ENCODE peak calls at places on chromosomes 13 and 19, in four cellular contexts. One of them, this sample, is unnamed. For H3K4me1, the result is how much of the 10 kb centered on the place peaks cover.

GRCh38 chr19:19423322-19423721 is 17.8 kb downstream of the GATAD2A start:
- DNase-seq in SK-N-SH: no peak
- DNase-seq in Panc1: no peak
- DNase-seq in IMR-90: no peak
- DNase-seq in this sample: no peak

GRCh38 chr13:41678320-41678719 is 221.0 kb downstream of the RGCC start:
- DNase-seq in IMR-90: peak
- DNase-seq in SK-N-SH: no peak
- DNase-seq in Panc1: no peak
- DNase-seq in this sample: no peak

GRCh38 chr19:35990771-35991730 is 3.9 kb upstream of the SDHAF1 start:
- DNase-seq in SK-N-SH: no peak
- DNase-seq in Panc1: no peak
- DNase-seq in IMR-90: no peak
- DNase-seq in this sample: no peak

GRCh38 chr13:80751854-80752253 is 410.9 kb upstream of the SPRY2 start:
- DNase-seq in IMR-90: no peak
- DNase-seq in Panc1: no peak
- DNase-seq in SK-N-SH: no peak
- DNase-seq in this sample: no peak

GRCh38 chr13:95239293-95239692 is 62.0 kb downstream of the ABCC4 start:
- DNase-seq in Panc1: no peak
- DNase-seq in SK-N-SH: no peak
- DNase-seq in IMR-90: peak
- DNase-seq in this sample: no peak

GRCh38 chr13:33541962-33542308 is 256.4 kb upstream of the STARD13 start:
- DNase-seq in SK-N-SH: no peak
- DNase-seq in IMR-90: no peak
- DNase-seq in Panc1: no peak
- DNase-seq in this sample: no peak

GRCh38 chr13:73341748-73342147 is 282.9 kb downstream of the KLF5 start:
- DNase-seq in SK-N-SH: no peak
- DNase-seq in IMR-90: peak
- DNase-seq in Panc1: no peak
- DNase-seq in this sample: no peak

GRCh38 chr13:81017525-81018152 is 676.7 kb upstream of the SPRY2 start:
- DNase-seq in SK-N-SH: peak
- DNase-seq in IMR-90: peak
- DNase-seq in Panc1: no peak
- DNase-seq in this sample: no peak

GRCh38 chr19:29858000-29858596 is 46.3 kb downstream of the CCNE1 start:
- DNase-seq in IMR-90: no peak
- DNase-seq in SK-N-SH: peak
- DNase-seq in Panc1: no peak
- DNase-seq in this sample: peak

GRCh38 chr19:38392707-38393308 is 4.3 kb downstream of the SPRED3 start:
- DNase-seq in SK-N-SH: no peak
- DNase-seq in IMR-90: peak
- DNase-seq in Panc1: no peak
- DNase-seq in this sample: no peak

GRCh38 chr19:963401-964022 is 20.6 kb upstream of the WDR18 start:
- DNase-seq in Panc1: no peak
- DNase-seq in IMR-90: no peak
- DNase-seq in SK-N-SH: no peak
- DNase-seq in this sample: no peak

GRCh38 chr13:60433505-60433904 is 36.5 kb downstream of the TDRD3 start:
- DNase-seq in SK-N-SH: no peak
- DNase-seq in IMR-90: no peak
- DNase-seq in Panc1: no peak
- DNase-seq in this sample: no peak

GRCh38 chr19:33507021-33507956 is 14.3 kb downstream of the PEPD start:
- DNase-seq in Panc1: no peak
- DNase-seq in SK-N-SH: peak
- DNase-seq in IMR-90: no peak
- DNase-seq in this sample: no peak

GRCh38 chr13:31221057-31221456 is 21.3 kb downstream of the B3GLCT start:
- DNase-seq in IMR-90: no peak
- DNase-seq in SK-N-SH: no peak
- DNase-seq in Panc1: no peak
- DNase-seq in this sample: no peak

GRCh38 chr13:54628383-54628782 is 1599.8 kb downstream of the OLFM4 start:
- DNase-seq in Panc1: no peak
- DNase-seq in SK-N-SH: no peak
- DNase-seq in IMR-90: no peak
- DNase-seq in this sample: no peak

GRCh38 chr13:81388400-81388799 is 1047.5 kb upstream of the SPRY2 start:
- DNase-seq in IMR-90: no peak
- DNase-seq in Panc1: no peak
- DNase-seq in SK-N-SH: no peak
- DNase-seq in this sample: no peak

GRCh38 chr19:13143135-13143534 is 7.0 kb downstream of the STX10 start:
- DNase-seq in IMR-90: peak
- DNase-seq in Panc1: no peak
- DNase-seq in SK-N-SH: no peak
- DNase-seq in this sample: no peak

GRCh38 chr13:108037348-108037747 is 178.0 kb downstream of the LIG4 start:
- DNase-seq in Panc1: no peak
- DNase-seq in SK-N-SH: no peak
- DNase-seq in IMR-90: no peak
- DNase-seq in this sample: no peak

GRCh38 chr13:92612892-92613291 is 613.7 kb upstream of the GPC6 start:
- DNase-seq in Panc1: no peak
- DNase-seq in IMR-90: no peak
- DNase-seq in SK-N-SH: no peak
- DNase-seq in this sample: no peak

GRCh38 chr13:86445584-86446140 is 646.4 kb upstream of the SLITRK6 start:
- DNase-seq in IMR-90: no peak
- DNase-seq in Panc1: no peak
- DNase-seq in SK-N-SH: no peak
- DNase-seq in this sample: no peak

GRCh38 chr13:33973194-33973593 is 155.2 kb downstream of the RFC3 start:
- DNase-seq in Panc1: no peak
- DNase-seq in SK-N-SH: no peak
- DNase-seq in IMR-90: no peak
- DNase-seq in this sample: no peak

GRCh38 chr13:55307909-55308308 is 1832.8 kb upstream of the PRR20A start:
- DNase-seq in IMR-90: no peak
- DNase-seq in SK-N-SH: no peak
- DNase-seq in Panc1: no peak
- DNase-seq in this sample: no peak

GRCh38 chr19:43624933-43625332 is 5.5 kb upstream of the ZNF428 start:
- DNase-seq in SK-N-SH: no peak
- DNase-seq in Panc1: no peak
- DNase-seq in IMR-90: peak
- DNase-seq in this sample: no peak

GRCh38 chr19:45506246-45506990 is 861 bp upstream of the VASP start:
- DNase-seq in Panc1: peak
- DNase-seq in IMR-90: peak
- DNase-seq in SK-N-SH: peak
- DNase-seq in this sample: peak

GRCh38 chr19:38900220-38900629 is 456 bp downstream of the NFKBIB start:
- DNase-seq in Panc1: peak
- DNase-seq in SK-N-SH: no peak
- DNase-seq in IMR-90: no peak
- DNase-seq in this sample: no peak

GRCh38 chr19:32181356-32181920 is 164.0 kb upstream of the ZNF507 start:
- DNase-seq in SK-N-SH: no peak
- DNase-seq in IMR-90: no peak
- DNase-seq in Panc1: no peak
- DNase-seq in this sample: no peak

GRCh38 chr19:12937243-12938053 is 961 bp upstream of the CALR start:
- DNase-seq in IMR-90: no peak
- DNase-seq in Panc1: no peak
- DNase-seq in SK-N-SH: peak
- DNase-seq in this sample: peak

GRCh38 chr13:112110479-112110878 is 43.5 kb downstream of the SOX1 start:
- DNase-seq in SK-N-SH: no peak
- DNase-seq in IMR-90: no peak
- DNase-seq in Panc1: no peak
- DNase-seq in this sample: no peak

GRCh38 chr19:28169168-28169862 is 1043.6 kb downstream of the UQCRFS1 start:
- DNase-seq in IMR-90: no peak
- DNase-seq in Panc1: no peak
- DNase-seq in SK-N-SH: no peak
- DNase-seq in this sample: no peak

GRCh38 chr13:96053003-96053703 is at the start of gene UGGT2:
- DNase-seq in SK-N-SH: peak
- DNase-seq in IMR-90: peak
- DNase-seq in Panc1: no peak
- DNase-seq in this sample: peak

GRCh38 chr19:18422530-18423191 is 3.5 kb downstream of the SSBP4 start:
- DNase-seq in SK-N-SH: no peak
- DNase-seq in Panc1: no peak
- DNase-seq in IMR-90: no peak
- DNase-seq in this sample: no peak

GRCh38 chr19:54921082-54921481 is 15.1 kb downstream of the NCR1 start:
- DNase-seq in SK-N-SH: no peak
- DNase-seq in IMR-90: no peak
- DNase-seq in Panc1: no peak
- DNase-seq in this sample: no peak

GRCh38 chr19:40594251-40594650 is 6.9 kb upstream of the LTBP4 start:
- DNase-seq in IMR-90: no peak
- DNase-seq in Panc1: no peak
- DNase-seq in SK-N-SH: peak
- DNase-seq in this sample: no peak

GRCh38 chr13:79457948-79458347 is 23.0 kb upstream of the NDFIP2 start:
- DNase-seq in IMR-90: peak
- DNase-seq in Panc1: no peak
- DNase-seq in SK-N-SH: no peak
- DNase-seq in this sample: no peak

GRCh38 chr19:48190288-48191284 is 20.1 kb downstream of the ZSWIM9 start:
- DNase-seq in SK-N-SH: no peak
- DNase-seq in IMR-90: peak
- DNase-seq in Panc1: no peak
- DNase-seq in this sample: peak

GRCh38 chr13:49300716-49301589 is 53.2 kb downstream of the CDADC1 start:
- DNase-seq in SK-N-SH: peak
- DNase-seq in IMR-90: peak
- DNase-seq in Panc1: peak
- DNase-seq in this sample: peak

GRCh38 chr13:113930711-113931637 is 42.9 kb downstream of the C13orf46 start:
- DNase-seq in SK-N-SH: no peak
- DNase-seq in Panc1: no peak
- DNase-seq in IMR-90: no peak
- DNase-seq in this sample: peak

GRCh38 chr19:5134683-5135082 is 165.8 kb downstream of the KDM4B start:
- DNase-seq in SK-N-SH: no peak
- DNase-seq in IMR-90: no peak
- DNase-seq in Panc1: no peak
- DNase-seq in this sample: no peak

GRCh38 chr19:31257025-31257424 is 92.2 kb downstream of the TSHZ3 start:
- DNase-seq in SK-N-SH: no peak
- DNase-seq in Panc1: no peak
- DNase-seq in IMR-90: no peak
- DNase-seq in this sample: no peak

GRCh38 chr19:14114854-14115253 is 2.7 kb downstream of the PRKACA start:
- DNase-seq in IMR-90: no peak
- DNase-seq in SK-N-SH: peak
- DNase-seq in Panc1: no peak
- DNase-seq in this sample: peak

DNA sequence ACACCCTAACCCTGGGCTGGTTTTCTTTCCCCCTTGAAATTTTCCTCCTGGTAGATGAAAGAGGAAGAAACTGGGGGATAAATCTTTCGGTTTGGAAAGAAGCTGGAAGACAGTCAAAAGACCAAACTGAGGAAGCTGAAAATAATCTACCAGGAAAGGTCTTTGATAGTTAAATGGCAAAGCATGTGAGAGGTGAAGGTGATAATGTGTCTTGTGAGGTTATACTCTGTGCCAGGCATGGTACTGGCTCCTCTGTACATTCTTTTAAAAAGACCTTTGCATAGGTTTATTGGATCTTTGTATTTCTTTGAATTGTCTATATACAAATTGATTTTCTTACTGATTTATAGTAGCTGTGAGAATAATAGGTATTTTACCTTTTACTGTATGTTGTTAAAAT is 98.6 kb downstream of the FREM2 start:
- DNase-seq in SK-N-SH: no peak
- DNase-seq in Panc1: no peak
- DNase-seq in IMR-90: no peak
- DNase-seq in this sample: no peak
- H3K4me3 ChIP-seq in SK-N-SH: no peak
- H3K4me3 ChIP-seq in Panc1: no peak
- H3K4me3 ChIP-seq in IMR-90: no peak
- H3K4me3 ChIP-seq in this sample: no peak

GRCh38 chr19:49362048-49362925 is at the start of gene TEAD2:
- DNase-seq in SK-N-SH: peak
- DNase-seq in Panc1: no peak
- DNase-seq in IMR-90: peak
- DNase-seq in this sample: peak
- H3K27ac ChIP-seq in SK-N-SH: peak
- H3K27ac ChIP-seq in Panc1: peak
- H3K27ac ChIP-seq in IMR-90: peak
- H3K27ac ChIP-seq in this sample: peak

GRCh38 chr19:34666200-34666957 is 10.6 kb downstream of the SCGB2B2 start:
- DNase-seq in Panc1: no peak
- DNase-seq in IMR-90: no peak
- DNase-seq in SK-N-SH: no peak
- DNase-seq in this sample: no peak
- H3K4me1 ChIP-seq in Panc1: under half
- H3K4me1 ChIP-seq in IMR-90: under half
- H3K4me1 ChIP-seq in SK-N-SH: under half
- H3K4me1 ChIP-seq in this sample: under half

DNA sequence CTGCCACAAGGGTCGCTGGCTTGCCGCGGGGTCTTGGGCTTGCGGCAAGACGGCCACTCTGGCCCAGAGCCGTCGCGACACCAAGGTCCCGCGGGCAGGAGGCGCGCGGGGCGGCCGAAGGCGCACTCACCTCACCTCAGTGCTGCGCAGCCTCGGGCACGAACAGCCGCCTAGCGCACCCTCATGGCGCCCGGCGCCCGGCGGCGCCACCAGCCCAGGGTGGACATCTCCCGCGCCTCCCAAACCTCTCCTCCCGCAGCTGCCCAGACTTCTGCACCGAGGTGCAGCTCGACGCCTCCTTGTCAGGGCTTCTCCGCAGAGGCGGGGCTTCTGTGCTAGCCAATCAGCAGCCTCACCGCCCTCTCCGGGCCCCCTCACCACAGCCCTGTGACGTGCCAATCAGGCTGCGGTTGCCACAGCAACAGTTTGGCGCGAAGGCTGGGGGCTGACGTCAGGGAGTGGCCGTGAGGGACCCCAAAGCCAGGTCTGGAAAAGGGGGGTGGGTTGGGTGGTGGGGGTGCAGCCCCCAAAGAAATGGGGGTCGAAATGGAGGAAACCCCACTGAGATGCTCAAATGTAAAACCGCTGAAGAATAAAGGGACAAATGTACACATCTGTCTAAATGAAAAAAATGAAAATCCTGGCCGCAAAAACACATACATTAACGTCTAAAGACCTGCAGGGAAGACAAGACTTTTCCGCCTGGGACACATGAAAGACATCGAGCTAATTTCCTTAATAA is at the start of the genes PEG3 and ZIM2:
- DNase-seq in Panc1: no peak
- DNase-seq in IMR-90: no peak
- DNase-seq in SK-N-SH: peak
- DNase-seq in this sample: peak
- H3K4me3 ChIP-seq in Panc1: no peak
- H3K4me3 ChIP-seq in IMR-90: no peak
- H3K4me3 ChIP-seq in SK-N-SH: peak
- H3K4me3 ChIP-seq in this sample: peak